ENCODE peak calls at places on chromosome 9, in eight cellular contexts. One of them, this sample, is unnamed.

GRCh38 chr9:113582698-113583200 is 119.2 kb downstream of the RGS3 start:
- DNase-seq in fibroblast of lung: no peak
- DNase-seq in neural progenitor cell: no peak
- DNase-seq in CD4-positive, alpha-beta memory T cell: no peak
- DNase-seq in central memory CD4-positive, alpha-beta T cell: no peak
- DNase-seq in RPMI8226: peak
- DNase-seq in GM12891: no peak
- DNase-seq in posterior vena cava: no peak
- DNase-seq in this sample: no peak

GRCh38 chr9:124818431-124819281 is 34.6 kb upstream of the WDR38 start:
- DNase-seq in CD4-positive, alpha-beta memory T cell: no peak
- DNase-seq in posterior vena cava: no peak
- DNase-seq in GM12891: no peak
- DNase-seq in fibroblast of lung: no peak
- DNase-seq in neural progenitor cell: no peak
- DNase-seq in RPMI8226: peak
- DNase-seq in central memory CD4-positive, alpha-beta T cell: no peak
- DNase-seq in this sample: no peak

GRCh38 chr9:108967916-108968315 is 33.7 kb downstream of the ABITRAM start:
- DNase-seq in GM12891: no peak
- DNase-seq in central memory CD4-positive, alpha-beta T cell: no peak
- DNase-seq in posterior vena cava: no peak
- DNase-seq in neural progenitor cell: no peak
- DNase-seq in RPMI8226: no peak
- DNase-seq in CD4-positive, alpha-beta memory T cell: no peak
- DNase-seq in fibroblast of lung: no peak
- DNase-seq in this sample: no peak

GRCh38 chr9:86534572-86535258 is 180.5 kb upstream of the TUT7 start:
- DNase-seq in posterior vena cava: no peak
- DNase-seq in GM12891: no peak
- DNase-seq in neural progenitor cell: no peak
- DNase-seq in fibroblast of lung: peak
- DNase-seq in RPMI8226: no peak
- DNase-seq in central memory CD4-positive, alpha-beta T cell: no peak
- DNase-seq in CD4-positive, alpha-beta memory T cell: no peak
- DNase-seq in this sample: no peak

GRCh38 chr9:75988663-75989062 is 98.2 kb downstream of the PCSK5 start:
- DNase-seq in CD4-positive, alpha-beta memory T cell: no peak
- DNase-seq in fibroblast of lung: no peak
- DNase-seq in central memory CD4-positive, alpha-beta T cell: no peak
- DNase-seq in posterior vena cava: no peak
- DNase-seq in neural progenitor cell: no peak
- DNase-seq in RPMI8226: no peak
- DNase-seq in GM12891: no peak
- DNase-seq in this sample: no peak

GRCh38 chr9:86529496-86530275 is 175.5 kb upstream of the TUT7 start:
- DNase-seq in posterior vena cava: no peak
- DNase-seq in GM12891: no peak
- DNase-seq in CD4-positive, alpha-beta memory T cell: no peak
- DNase-seq in central memory CD4-positive, alpha-beta T cell: no peak
- DNase-seq in fibroblast of lung: no peak
- DNase-seq in neural progenitor cell: no peak
- DNase-seq in RPMI8226: no peak
- DNase-seq in this sample: no peak

GRCh38 chr9:5626727-5627634 is 1.9 kb upstream of the RIC1 start:
- DNase-seq in posterior vena cava: no peak
- DNase-seq in fibroblast of lung: peak
- DNase-seq in GM12891: no peak
- DNase-seq in central memory CD4-positive, alpha-beta T cell: peak
- DNase-seq in CD4-positive, alpha-beta memory T cell: peak
- DNase-seq in neural progenitor cell: no peak
- DNase-seq in RPMI8226: peak
- DNase-seq in this sample: peak

GRCh38 chr9:2234371-2234893 is 219.3 kb downstream of the SMARCA2 start:
- DNase-seq in GM12891: no peak
- DNase-seq in fibroblast of lung: peak
- DNase-seq in posterior vena cava: no peak
- DNase-seq in neural progenitor cell: no peak
- DNase-seq in CD4-positive, alpha-beta memory T cell: no peak
- DNase-seq in central memory CD4-positive, alpha-beta T cell: no peak
- DNase-seq in RPMI8226: no peak
- DNase-seq in this sample: peak

GRCh38 chr9:125977223-125977622 is 230.1 kb downstream of the PBX3 start:
- DNase-seq in fibroblast of lung: no peak
- DNase-seq in neural progenitor cell: no peak
- DNase-seq in central memory CD4-positive, alpha-beta T cell: no peak
- DNase-seq in posterior vena cava: no peak
- DNase-seq in GM12891: no peak
- DNase-seq in RPMI8226: no peak
- DNase-seq in CD4-positive, alpha-beta memory T cell: no peak
- DNase-seq in this sample: no peak

GRCh38 chr9:91572044-91572443 is 148.4 kb upstream of the NFIL3 start:
- DNase-seq in GM12891: no peak
- DNase-seq in posterior vena cava: no peak
- DNase-seq in CD4-positive, alpha-beta memory T cell: no peak
- DNase-seq in RPMI8226: no peak
- DNase-seq in neural progenitor cell: peak
- DNase-seq in central memory CD4-positive, alpha-beta T cell: no peak
- DNase-seq in fibroblast of lung: peak
- DNase-seq in this sample: no peak

GRCh38 chr9:87342743-87343142 is 154.9 kb upstream of the DAPK1 start:
- DNase-seq in posterior vena cava: peak
- DNase-seq in GM12891: no peak
- DNase-seq in CD4-positive, alpha-beta memory T cell: no peak
- DNase-seq in central memory CD4-positive, alpha-beta T cell: no peak
- DNase-seq in fibroblast of lung: peak
- DNase-seq in RPMI8226: no peak
- DNase-seq in neural progenitor cell: no peak
- DNase-seq in this sample: no peak

GRCh38 chr9:126093771-126094170 is 232.9 kb upstream of the MVB12B start:
- DNase-seq in GM12891: no peak
- DNase-seq in central memory CD4-positive, alpha-beta T cell: no peak
- DNase-seq in CD4-positive, alpha-beta memory T cell: no peak
- DNase-seq in neural progenitor cell: peak
- DNase-seq in fibroblast of lung: no peak
- DNase-seq in RPMI8226: no peak
- DNase-seq in posterior vena cava: no peak
- DNase-seq in this sample: no peak

GRCh38 chr9:97710356-97711222 is 13.4 kb upstream of the XPA start:
- DNase-seq in CD4-positive, alpha-beta memory T cell: peak
- DNase-seq in posterior vena cava: no peak
- DNase-seq in central memory CD4-positive, alpha-beta T cell: peak
- DNase-seq in RPMI8226: peak
- DNase-seq in fibroblast of lung: peak
- DNase-seq in neural progenitor cell: peak
- DNase-seq in GM12891: peak
- DNase-seq in this sample: peak

GRCh38 chr9:137141050-137141810 is 2.3 kb downstream of the GRIN1 start:
- DNase-seq in neural progenitor cell: no peak
- DNase-seq in CD4-positive, alpha-beta memory T cell: no peak
- DNase-seq in fibroblast of lung: no peak
- DNase-seq in RPMI8226: no peak
- DNase-seq in posterior vena cava: no peak
- DNase-seq in central memory CD4-positive, alpha-beta T cell: no peak
- DNase-seq in GM12891: no peak
- DNase-seq in this sample: no peak

GRCh38 chr9:126151031-126151670 is 175.5 kb upstream of the MVB12B start:
- DNase-seq in posterior vena cava: peak
- DNase-seq in central memory CD4-positive, alpha-beta T cell: no peak
- DNase-seq in RPMI8226: no peak
- DNase-seq in CD4-positive, alpha-beta memory T cell: no peak
- DNase-seq in neural progenitor cell: no peak
- DNase-seq in fibroblast of lung: peak
- DNase-seq in GM12891: no peak
- DNase-seq in this sample: peak

GRCh38 chr9:105842023-105842644 is 147.8 kb downstream of the TMEM38B start:
- DNase-seq in GM12891: peak
- DNase-seq in fibroblast of lung: peak
- DNase-seq in RPMI8226: peak
- DNase-seq in central memory CD4-positive, alpha-beta T cell: no peak
- DNase-seq in posterior vena cava: no peak
- DNase-seq in CD4-positive, alpha-beta memory T cell: no peak
- DNase-seq in neural progenitor cell: peak
- DNase-seq in this sample: peak

GRCh38 chr9:112819635-112820496 is 69.3 kb downstream of the SNX30 start:
- DNase-seq in fibroblast of lung: peak
- DNase-seq in RPMI8226: no peak
- DNase-seq in central memory CD4-positive, alpha-beta T cell: no peak
- DNase-seq in CD4-positive, alpha-beta memory T cell: peak
- DNase-seq in GM12891: no peak
- DNase-seq in neural progenitor cell: peak
- DNase-seq in posterior vena cava: no peak
- DNase-seq in this sample: peak

GRCh38 chr9:74001382-74001781 is 495.8 kb upstream of the RORB start:
- DNase-seq in posterior vena cava: no peak
- DNase-seq in CD4-positive, alpha-beta memory T cell: no peak
- DNase-seq in central memory CD4-positive, alpha-beta T cell: no peak
- DNase-seq in GM12891: no peak
- DNase-seq in neural progenitor cell: no peak
- DNase-seq in RPMI8226: no peak
- DNase-seq in fibroblast of lung: no peak
- DNase-seq in this sample: no peak

GRCh38 chr9:36991516-36992134 is 42.4 kb downstream of the PAX5 start:
- DNase-seq in GM12891: peak
- DNase-seq in neural progenitor cell: peak
- DNase-seq in central memory CD4-positive, alpha-beta T cell: no peak
- DNase-seq in posterior vena cava: peak
- DNase-seq in CD4-positive, alpha-beta memory T cell: no peak
- DNase-seq in fibroblast of lung: peak
- DNase-seq in RPMI8226: peak
- DNase-seq in this sample: no peak

GRCh38 chr9:86275962-86276361 is 6.4 kb downstream of the ISCA1 start:
- DNase-seq in CD4-positive, alpha-beta memory T cell: no peak
- DNase-seq in posterior vena cava: no peak
- DNase-seq in central memory CD4-positive, alpha-beta T cell: no peak
- DNase-seq in fibroblast of lung: no peak
- DNase-seq in neural progenitor cell: peak
- DNase-seq in RPMI8226: no peak
- DNase-seq in GM12891: no peak
- DNase-seq in this sample: no peak

GRCh38 chr9:123081824-123082223 is 48.4 kb downstream of the GPR21 start:
- DNase-seq in central memory CD4-positive, alpha-beta T cell: peak
- DNase-seq in RPMI8226: peak
- DNase-seq in posterior vena cava: no peak
- DNase-seq in neural progenitor cell: peak
- DNase-seq in fibroblast of lung: peak
- DNase-seq in CD4-positive, alpha-beta memory T cell: peak
- DNase-seq in GM12891: no peak
- DNase-seq in this sample: no peak

GRCh38 chr9:87375397-87376073 is 122.1 kb upstream of the DAPK1 start:
- DNase-seq in neural progenitor cell: no peak
- DNase-seq in central memory CD4-positive, alpha-beta T cell: no peak
- DNase-seq in fibroblast of lung: no peak
- DNase-seq in GM12891: no peak
- DNase-seq in posterior vena cava: no peak
- DNase-seq in RPMI8226: no peak
- DNase-seq in CD4-positive, alpha-beta memory T cell: no peak
- DNase-seq in this sample: no peak

GRCh38 chr9:127163409-127163808 is 41.0 kb upstream of the ANGPTL2 start:
- DNase-seq in RPMI8226: peak
- DNase-seq in CD4-positive, alpha-beta memory T cell: no peak
- DNase-seq in posterior vena cava: no peak
- DNase-seq in fibroblast of lung: peak
- DNase-seq in central memory CD4-positive, alpha-beta T cell: no peak
- DNase-seq in neural progenitor cell: no peak
- DNase-seq in GM12891: no peak
- DNase-seq in this sample: no peak

GRCh38 chr9:95459218-95459617 is 57.6 kb downstream of the PTCH1 start:
- DNase-seq in GM12891: no peak
- DNase-seq in neural progenitor cell: no peak
- DNase-seq in posterior vena cava: no peak
- DNase-seq in fibroblast of lung: peak
- DNase-seq in RPMI8226: no peak
- DNase-seq in central memory CD4-positive, alpha-beta T cell: no peak
- DNase-seq in CD4-positive, alpha-beta memory T cell: no peak
- DNase-seq in this sample: no peak

GRCh38 chr9:68949271-68950000 is 64.5 kb downstream of the PRKACG start:
- DNase-seq in GM12891: no peak
- DNase-seq in posterior vena cava: no peak
- DNase-seq in fibroblast of lung: peak
- DNase-seq in RPMI8226: peak
- DNase-seq in CD4-positive, alpha-beta memory T cell: no peak
- DNase-seq in central memory CD4-positive, alpha-beta T cell: no peak
- DNase-seq in neural progenitor cell: no peak
- DNase-seq in this sample: no peak

This sample was measured in NCI-H1436.